ENCODE peak calls at places on chromosomes 12 and 14, in ten cellular contexts. Z, J, A, C, T, V, F, X, P and H are unnamed samples.

GRCh38 chr12:26156996-26157395 is 32.2 kb upstream of the BHLHE41 start:
- DNase-seq in V (no peak), C (no peak), F (no peak), A (no peak), T (no peak), X (no peak), P (no peak), Z (no peak), J (no peak), H (no peak)

GRCh38 chr14:95220663-95221231 is 63.4 kb upstream of the DICER1 start:
- DNase-seq in C (no peak), P (no peak), F (no peak), X (no peak), J (no peak), Z (no peak), T (no peak), V (no peak), A (no peak), H (peak)

GRCh38 chr14:106691601-106692291 is 1165.4 kb downstream of the TMEM121 start:
- DNase-seq in X (no peak), A (peak), Z (no peak), C (peak), T (peak), J (peak), V (no peak), F (no peak), P (peak), H (no peak)

GRCh38 chr14:67418368-67419174 is 6.6 kb upstream of the PLEK2 start:
- DNase-seq in A (peak), C (no peak), X (peak), F (no peak), T (no peak), V (no peak), P (no peak), J (no peak), Z (no peak), H (peak)

GRCh38 chr12:47349102-47349769 is 269.5 kb upstream of the AMIGO2 start:
- DNase-seq in F (no peak), P (no peak), Z (no peak), C (no peak), A (no peak), J (no peak), T (no peak), X (no peak), V (no peak), H (no peak)

GRCh38 chr14:55340482-55340881 is 69.3 kb downstream of the FBXO34 start:
- DNase-seq in X (no peak), Z (no peak), J (no peak), F (no peak), V (no peak), T (no peak), A (no peak), C (no peak), P (no peak), H (no peak)

GRCh38 chr14:23071975-23072539 is 14.7 kb upstream of the CDH24 start:
- DNase-seq in Z (no peak), F (no peak), P (no peak), C (no peak), X (no peak), J (no peak), T (no peak), V (no peak), A (no peak), H (no peak)

GRCh38 chr12:30753761-30754382 is 879 bp downstream of the CAPRIN2 start:
- DNase-seq in A (peak), J (no peak), P (no peak), V (no peak), T (no peak), F (no peak), C (no peak), Z (no peak), X (no peak), H (no peak)

GRCh38 chr14:103721334-103722120 is 5.9 kb downstream of the ZFYVE21 start:
- DNase-seq in T (no peak), C (no peak), V (no peak), P (no peak), J (no peak), A (no peak), Z (peak), F (no peak), X (no peak), H (no peak)

GRCh38 chr12:13094349-13094748 is 9.1 kb downstream of the GSG1 start:
- DNase-seq in P (peak), F (no peak), Z (no peak), J (no peak), C (no peak), V (no peak), X (no peak), T (no peak), A (no peak), H (no peak)

GRCh38 chr12:94145231-94145979 is 3.0 kb upstream of the PLXNC1 start:
- DNase-seq in Z (no peak), V (no peak), A (peak), C (no peak), T (no peak), J (no peak), P (peak), X (no peak), F (no peak), H (no peak)

GRCh38 chr14:21652209-21652808 is 1.3 kb upstream of the OR4E2 start:
- DNase-seq in Z (no peak), T (no peak), V (no peak), J (no peak), A (no peak), X (no peak), F (no peak), P (no peak), C (no peak), H (no peak)

GRCh38 chr12:131133994-131134393 is 180.3 kb downstream of the ADGRD1 start:
- DNase-seq in V (no peak), J (no peak), P (no peak), X (no peak), C (peak), A (no peak), F (no peak), Z (no peak), T (no peak), H (peak)

GRCh38 chr14:70995671-70996070 is 88.4 kb downstream of the PCNX1 start:
- DNase-seq in P (no peak), A (peak), Z (peak), J (no peak), X (no peak), T (peak), C (no peak), F (no peak), V (no peak), H (no peak)

GRCh38 chr14:73250317-73250713 is 13.0 kb downstream of the PAPLN start:
- DNase-seq in J (peak), V (no peak), A (no peak), T (no peak), X (no peak), Z (no peak), F (no peak), C (no peak), P (no peak), H (no peak)

GRCh38 chr12:19177754-19178153 is 48.2 kb downstream of the PLEKHA5 start:
- DNase-seq in Z (no peak), V (no peak), C (no peak), A (no peak), P (no peak), J (no peak), F (no peak), T (no peak), X (no peak), H (no peak)

GRCh38 chr12:108821407-108822397 is 35.7 kb downstream of the SSH1 start:
- DNase-seq in P (no peak), J (no peak), T (no peak), V (no peak), A (peak), F (no peak), C (no peak), Z (no peak), X (no peak), H (no peak)

GRCh38 chr12:27253347-27253746 is 9.3 kb downstream of the STK38L start:
- DNase-seq in C (no peak), P (no peak), X (no peak), T (no peak), A (no peak), V (no peak), J (no peak), Z (no peak), F (no peak), H (no peak)

GRCh38 chr14:56598519-56598918 is 18.9 kb downstream of the TMEM260 start:
- DNase-seq in A (no peak), V (no peak), Z (no peak), J (no peak), F (no peak), P (no peak), X (no peak), C (no peak), T (no peak), H (no peak)

GRCh38 chr14:56608682-56609081 is 29.1 kb downstream of the TMEM260 start:
- DNase-seq in X (no peak), C (no peak), P (no peak), J (no peak), T (no peak), F (no peak), Z (no peak), V (no peak), A (no peak), H (no peak)

GRCh38 chr14:56603648-56604047 is 24.1 kb downstream of the TMEM260 start:
- DNase-seq in V (no peak), X (no peak), P (no peak), T (no peak), J (no peak), F (no peak), A (peak), C (no peak), Z (no peak), H (no peak)
- TF ChIP-seq CTCF in V (no peak), X (no peak), P (no peak), T (no peak), J (no peak), F (no peak), A (no peak), C (no peak), Z (no peak), H (no peak)

GRCh38 chr12:49744363-49744885 is 3.1 kb downstream of the TMBIM6 start:
- DNase-seq in F (no peak), T (no peak), P (no peak), C (no peak), J (no peak), Z (no peak), A (peak), X (no peak), V (no peak), H (no peak)
- H3K4me3 ChIP-seq in F (no peak), T (no peak), P (no peak), C (no peak), J (peak), Z (no peak), A (peak), X (no peak), V (no peak), H (no peak)

GRCh38 chr12:120234643-120235368 is 30.7 kb downstream of the PXN start:
- DNase-seq in T (peak), J (peak), P (peak), F (peak), X (peak), Z (peak), V (peak), C (peak), A (peak), H (peak)
- TF ChIP-seq POLR2A in T (no peak), J (no peak), P (no peak), F (no peak), X (no peak), Z (no peak), V (peak), C (no peak), A (no peak), H (no peak)

DNA sequence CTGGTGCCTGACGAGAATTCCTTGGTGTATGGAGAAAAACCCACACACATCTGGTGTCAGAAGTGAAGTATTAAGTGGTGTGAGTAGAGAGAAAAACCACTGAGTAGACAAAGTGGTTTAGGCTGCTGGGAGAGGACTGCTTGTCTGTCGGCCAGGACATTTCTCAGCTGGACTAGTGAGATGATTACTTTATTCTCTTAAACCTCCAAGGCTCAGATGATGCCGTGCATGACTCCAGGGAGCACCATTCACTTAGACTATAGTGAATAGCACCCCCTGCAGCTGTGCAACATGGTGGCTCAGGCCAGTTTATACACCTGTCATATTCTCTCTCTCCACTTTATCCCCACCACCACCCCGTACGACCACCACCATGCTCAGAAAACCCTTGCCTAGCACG is 28.5 kb upstream of the NFYB start:
- DNase-seq in F (no peak), X (no peak), P (no peak), A (peak), J (no peak), C (no peak), T (no peak), Z (no peak), V (no peak), H (no peak)
- TF ChIP-seq CTCF in F (no peak), X (no peak), P (no peak), A (peak), J (no peak), C (no peak), T (no peak), Z (no peak), V (no peak), H (no peak)

DNA sequence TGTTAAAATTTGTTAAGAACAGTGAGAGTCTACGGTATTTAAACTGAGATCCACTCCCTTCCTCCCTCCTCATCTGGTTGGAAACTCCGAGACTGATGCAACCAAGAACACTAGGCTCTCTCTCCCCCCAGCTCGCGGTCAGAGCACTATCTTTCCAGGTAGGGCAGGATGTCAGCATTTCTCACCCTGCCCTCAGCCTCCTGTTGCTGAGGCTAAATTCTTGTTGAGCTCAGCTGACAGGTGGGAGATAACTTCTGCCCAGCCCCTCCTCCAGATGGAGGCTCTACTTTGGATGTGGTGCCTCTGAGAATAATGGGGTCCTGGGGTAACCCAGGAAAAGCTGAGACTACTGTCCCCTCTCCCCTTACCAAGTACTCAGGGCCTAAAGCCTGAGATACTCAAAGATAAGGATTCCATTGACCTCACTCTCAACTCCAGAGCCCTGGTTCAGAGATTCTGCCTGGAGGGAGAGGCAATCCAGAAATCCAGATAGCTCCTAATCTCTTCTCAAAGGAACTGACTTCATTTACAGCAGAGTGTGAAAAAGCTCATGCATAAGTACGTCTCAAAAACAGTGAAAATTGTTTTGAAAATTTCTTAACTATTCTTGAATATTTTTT is 110.1 kb downstream of the EML5 start:
- DNase-seq in V (no peak), X (no peak), Z (no peak), C (no peak), T (no peak), P (no peak), A (peak), J (peak), F (no peak), H (no peak)
- H3K4me3 ChIP-seq in V (no peak), X (no peak), Z (no peak), C (no peak), T (no peak), P (no peak), A (no peak), J (no peak), F (no peak), H (no peak)

GRCh38 chr12:57611810-57612710 is 825 bp downstream of the ARHGEF25 start:
- DNase-seq in C (no peak), A (no peak), X (no peak), F (no peak), T (no peak), P (no peak), V (no peak), Z (no peak), J (no peak), H (no peak)

GRCh38 chr12:57609781-57610552 is 1.3 kb upstream of the ARHGEF25 start:
- DNase-seq in P (peak), A (no peak), V (no peak), C (peak), Z (no peak), X (no peak), F (no peak), T (no peak), J (no peak), H (no peak)

GRCh38 chr12:57612711-57613426 is 1.6 kb downstream of the ARHGEF25 start:
- DNase-seq in T (no peak), J (no peak), X (no peak), C (no peak), V (no peak), Z (no peak), P (no peak), A (peak), F (no peak), H (peak)

GRCh38 chr12:57610553-57611115 is 601 bp upstream of the ARHGEF25 start:
- DNase-seq in A (no peak), T (no peak), J (no peak), P (peak), C (peak), F (no peak), Z (no peak), V (peak), X (no peak), H (peak)

DNA sequence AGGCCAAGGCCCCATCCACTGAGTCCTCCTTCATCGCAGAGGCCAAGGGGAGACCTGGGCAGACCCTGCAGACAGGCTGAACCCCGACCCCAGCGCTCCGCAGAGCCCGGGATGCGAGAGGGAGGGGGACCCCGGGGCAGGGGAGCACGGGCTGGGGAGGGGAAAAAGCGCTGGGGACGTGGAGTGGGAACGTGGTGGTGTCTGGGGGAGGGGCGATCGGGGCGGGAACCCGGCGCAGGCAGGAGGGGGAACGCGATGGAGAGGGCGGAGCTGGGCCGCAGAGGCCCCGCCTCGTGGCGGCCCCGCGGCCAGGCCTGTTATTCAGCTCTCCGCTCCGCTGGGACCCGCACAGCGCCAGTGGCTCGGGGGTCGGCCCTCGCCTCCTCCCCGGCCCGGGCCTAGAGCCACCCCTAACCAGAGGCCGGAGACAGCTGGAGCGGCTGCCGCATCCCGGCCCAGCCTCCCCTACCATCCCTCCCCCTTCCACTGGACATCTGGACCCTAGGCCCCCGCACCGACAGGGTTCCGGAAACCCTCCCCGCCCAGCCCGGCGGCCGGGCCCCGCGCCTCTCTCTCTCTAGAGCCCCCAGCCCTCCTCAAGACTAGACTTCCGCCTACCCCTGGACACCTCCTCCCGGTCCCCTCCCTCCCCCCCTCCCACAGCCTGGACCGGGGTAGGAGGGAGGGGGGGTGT is at the start of gene ARHGEF25:
- DNase-seq in P (peak), Z (peak), X (peak), C (peak), A (peak), J (peak), V (peak), F (no peak), T (peak), H (peak)
- TF ChIP-seq POLR2A in P (no peak), Z (peak), X (no peak), C (peak), A (peak), J (no peak), V (no peak), F (no peak), T (peak), H (peak)

GRCh38 chr12:104692335-104693218 is 235.8 kb downstream of the CHST11 start:
- DNase-seq in J (no peak), T (no peak), C (no peak), V (no peak), P (no peak), A (no peak), F (no peak), X (no peak), Z (no peak), H (no peak)

GRCh38 chr12:104687823-104688573 is 231.2 kb downstream of the CHST11 start:
- DNase-seq in P (no peak), F (no peak), C (no peak), T (no peak), A (no peak), Z (no peak), V (no peak), X (no peak), J (no peak), H (no peak)

GRCh38 chr12:104691661-104692334 is 235.1 kb downstream of the CHST11 start:
- DNase-seq in P (no peak), C (no peak), V (no peak), Z (no peak), A (no peak), J (no peak), X (no peak), T (no peak), F (no peak), H (no peak)

GRCh38 chr12:104686196-104686595 is 229.4 kb downstream of the CHST11 start:
- DNase-seq in C (no peak), A (no peak), Z (peak), F (no peak), P (no peak), T (no peak), X (no peak), V (no peak), J (no peak), H (no peak)

DNA sequence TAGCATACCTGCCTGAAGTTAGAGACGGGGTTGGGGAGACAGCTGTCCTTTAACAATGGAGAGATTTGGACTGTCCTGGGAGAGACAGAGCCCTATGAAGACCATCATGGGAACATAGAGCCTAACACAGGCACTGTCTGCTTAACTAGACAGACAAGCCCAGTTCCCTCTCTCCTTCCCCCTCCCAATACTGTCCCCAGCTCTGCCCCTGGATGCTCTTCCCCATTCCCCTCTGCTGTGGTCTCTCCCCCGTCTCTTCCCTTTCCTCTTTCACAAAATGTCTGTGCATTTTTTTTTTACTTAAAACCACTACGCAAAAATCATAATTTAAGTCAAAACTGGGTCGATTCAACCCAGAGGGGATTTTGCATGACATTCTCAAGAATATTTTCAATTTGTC is 232.9 kb downstream of the CHST11 start:
- DNase-seq in V (no peak), X (no peak), F (no peak), C (no peak), P (no peak), Z (no peak), J (no peak), A (no peak), T (no peak), H (no peak)
- TF ChIP-seq CTCF in V (no peak), X (no peak), F (no peak), C (no peak), P (no peak), Z (no peak), J (no peak), A (no peak), T (no peak), H (no peak)

GRCh38 chr12:78088391-78088832 is 257.7 kb downstream of the NAV3 start:
- DNase-seq in C (no peak), T (no peak), X (no peak), Z (peak), P (no peak), A (no peak), J (no peak), F (no peak), V (no peak), H (no peak)
- H3K4me3 ChIP-seq in C (peak), T (peak), X (peak), Z (peak), P (peak), A (no peak), J (peak), F (no peak), V (no peak), H (peak)

GRCh38 chr14:104758981-104759975 is 6.3 kb downstream of the SIVA1 start:
- DNase-seq in A (no peak), V (no peak), Z (no peak), T (no peak), X (no peak), F (no peak), J (no peak), C (no peak), P (no peak), H (no peak)
- TF ChIP-seq POLR2A in A (no peak), V (no peak), Z (no peak), T (no peak), X (no peak), F (no peak), J (no peak), C (no peak), P (no peak), H (no peak)

GRCh38 chr12:2284857-2285256 is 232.1 kb downstream of the CACNA1C start:
- DNase-seq in P (peak), X (peak), Z (peak), A (peak), F (peak), C (peak), T (peak), V (peak), J (peak), H (peak)
- TF ChIP-seq CTCF in P (no peak), X (peak), Z (peak), A (peak), F (peak), C (peak), T (peak), V (peak), J (peak), H (peak)